ENCODE peak calls at places on chromosomes 13 and 19, in ten cellular contexts. Y, L, A, U, I, K, Z, N, T and P are unnamed samples.

GRCh38 chr19:24029941-24030636 is 56.9 kb upstream of the ZNF254 start:
- DNase-seq in Y (no peak), L (no peak), A (no peak), U (no peak), I (no peak), K (no peak), Z (no peak), N (no peak), T (no peak), P (no peak)

GRCh38 chr19:21317821-21318220 is 11.4 kb downstream of the ZNF708 start:
- DNase-seq in Y (no peak), L (no peak), A (no peak), U (no peak), I (no peak), K (no peak), Z (no peak), N (no peak), T (no peak), P (no peak)

GRCh38 chr19:33444993-33445751 is 71.7 kb downstream of the CEBPG start:
- DNase-seq in Y (no peak), L (no peak), A (no peak), U (no peak), I (peak; percentile 11), K (no peak), Z (peak; percentile 44), N (peak; percentile 60), T (no peak), P (no peak)

GRCh38 chr19:15297416-15298224 is 34.7 kb downstream of the BRD4 start:
- DNase-seq in Y (peak; percentile 22), L (no peak), A (peak; percentile 52), U (no peak), I (no peak), K (peak; percentile 78), Z (peak; percentile 83), N (peak; percentile 71), T (peak; percentile 75), P (no peak)

GRCh38 chr19:55118401-55118991 is 1.1 kb upstream of the PPP1R12C start:
- DNase-seq in Y (peak; percentile 31), L (peak; percentile 80), A (no peak), U (peak; percentile 41), I (peak; percentile 65), K (peak; percentile 55), Z (no peak), N (no peak), T (no peak), P (no peak)

GRCh38 chr13:90834700-90835099 is 512.8 kb upstream of the MIR17HG start:
- DNase-seq in Y (no peak), L (no peak), A (no peak), U (no peak), I (no peak), K (no peak), Z (no peak), N (no peak), T (no peak), P (no peak)

GRCh38 chr13:81487151-81487550 is 1146.2 kb upstream of the SPRY2 start:
- DNase-seq in Y (peak; percentile 13), L (no peak), A (no peak), U (no peak), I (no peak), K (peak; percentile 52), Z (no peak), N (no peak), T (no peak), P (no peak)

GRCh38 chr19:5567360-5567970 is at the start of gene TINCR:
- DNase-seq in Y (no peak), L (no peak), A (no peak), U (no peak), I (no peak), K (peak; percentile 56), Z (no peak), N (no peak), T (no peak), P (no peak)

GRCh38 chr13:45393941-45394570 is 24.1 kb downstream of the SLC25A30 start:
- DNase-seq in Y (peak; percentile 54), L (peak; percentile 50), A (no peak), U (peak; percentile 60), I (no peak), K (peak; percentile 74), Z (peak; percentile 54), N (peak; percentile 51), T (no peak), P (no peak)

GRCh38 chr13:34044041-34044440 is 226.1 kb downstream of the RFC3 start:
- DNase-seq in Y (no peak), L (no peak), A (no peak), U (no peak), I (no peak), K (no peak), Z (no peak), N (peak; percentile 82), T (peak; percentile 61), P (no peak)

GRCh38 chr19:18434411-18435184 is 3.3 kb downstream of the ISYNA1 start:
- DNase-seq in Y (no peak), L (no peak), A (no peak), U (no peak), I (no peak), K (no peak), Z (no peak), N (no peak), T (no peak), P (no peak)

GRCh38 chr19:16435238-16435911 is 36.4 kb downstream of the EPS15L1 start:
- DNase-seq in Y (no peak), L (no peak), A (peak; percentile 84), U (no peak), I (peak; percentile 40), K (no peak), Z (peak; percentile 98), N (peak; percentile 97), T (peak; percentile 87), P (no peak)

GRCh38 chr13:109249780-109250528 is 536.4 kb downstream of the IRS2 start:
- DNase-seq in Y (no peak), L (no peak), A (no peak), U (no peak), I (no peak), K (no peak), Z (no peak), N (no peak), T (no peak), P (no peak)

GRCh38 chr19:6820237-6820636 is 47.7 kb downstream of the VAV1 start:
- DNase-seq in Y (no peak), L (no peak), A (no peak), U (no peak), I (no peak), K (no peak), Z (no peak), N (no peak), T (no peak), P (no peak)

GRCh38 chr19:12828494-12828893 is 5.9 kb downstream of the RTBDN start:
- DNase-seq in Y (no peak), L (no peak), A (no peak), U (peak; percentile 40), I (no peak), K (peak; percentile 56), Z (no peak), N (no peak), T (no peak), P (no peak)

GRCh38 chr13:53200498-53201453 is 172.2 kb downstream of the OLFM4 start:
- DNase-seq in Y (peak; percentile 79), L (peak; percentile 43), A (no peak), U (no peak), I (peak; percentile 23), K (peak; percentile 89), Z (peak; percentile 1), N (peak; percentile 9), T (no peak), P (no peak)

GRCh38 chr13:32642316-32642715 is 56.1 kb downstream of the PDS5B start:
- DNase-seq in Y (no peak), L (no peak), A (no peak), U (no peak), I (no peak), K (no peak), Z (no peak), N (no peak), T (no peak), P (no peak)

GRCh38 chr19:13083627-13084026 is 19.0 kb downstream of the LYL1 start:
- DNase-seq in Y (no peak), L (no peak), A (no peak), U (no peak), I (no peak), K (no peak), Z (no peak), N (no peak), T (no peak), P (no peak)

GRCh38 chr19:49845433-49845832 is 5.5 kb upstream of the PTOV1 start:
- DNase-seq in Y (no peak), L (no peak), A (no peak), U (no peak), I (no peak), K (no peak), Z (peak; percentile 42), N (no peak), T (no peak), P (no peak)
- TF ChIP-seq CTCF in Y (no peak), L (no peak), A (no peak), U (no peak), I (no peak), K (no peak), Z (peak; percentile 5), N (peak; percentile 19), T (peak; percentile 3), P (no peak)

GRCh38 chr13:50276550-50276949 is 261.3 kb downstream of the KCNRG start:
- DNase-seq in Y (no peak), L (no peak), A (no peak), U (no peak), I (no peak), K (no peak), Z (no peak), N (no peak), T (no peak), P (no peak)
- H3K4me3 ChIP-seq in Y (no peak overlapping the region), L (no peak overlapping the region), A (no peak overlapping the region), U (no peak overlapping the region), I (no peak overlapping the region), K (no peak overlapping the region), Z (no peak overlapping the region), N (no peak overlapping the region), T (no peak overlapping the region), P (no peak overlapping the region)

DNA sequence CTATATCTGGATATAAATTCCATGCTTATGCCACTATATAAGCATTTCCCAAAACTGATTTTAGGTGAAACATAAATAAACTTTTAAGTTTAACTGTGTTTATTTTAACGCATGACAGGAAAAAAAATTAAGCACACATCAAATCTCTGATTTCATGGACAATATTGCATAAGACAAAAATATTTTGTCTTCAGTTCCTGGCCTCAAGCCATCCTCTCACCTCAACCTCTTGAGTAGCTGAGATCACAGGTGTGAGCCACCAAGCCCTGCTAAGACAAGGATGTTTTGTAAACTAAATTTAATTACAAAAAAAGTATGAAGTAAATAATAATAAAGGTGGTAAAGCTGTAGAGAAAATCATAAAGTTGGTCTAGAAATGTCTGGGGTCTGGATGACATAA is 734 bp upstream of the CEACAM6 start:
- DNase-seq in Y (no peak), L (no peak), A (no peak), U (no peak), I (no peak), K (no peak), Z (no peak), N (no peak), T (no peak), P (no peak)
- TF ChIP-seq CTCF in Y (no peak), L (no peak), A (no peak), U (no peak), I (no peak), K (no peak), Z (no peak), N (no peak), T (no peak), P (no peak)

DNA sequence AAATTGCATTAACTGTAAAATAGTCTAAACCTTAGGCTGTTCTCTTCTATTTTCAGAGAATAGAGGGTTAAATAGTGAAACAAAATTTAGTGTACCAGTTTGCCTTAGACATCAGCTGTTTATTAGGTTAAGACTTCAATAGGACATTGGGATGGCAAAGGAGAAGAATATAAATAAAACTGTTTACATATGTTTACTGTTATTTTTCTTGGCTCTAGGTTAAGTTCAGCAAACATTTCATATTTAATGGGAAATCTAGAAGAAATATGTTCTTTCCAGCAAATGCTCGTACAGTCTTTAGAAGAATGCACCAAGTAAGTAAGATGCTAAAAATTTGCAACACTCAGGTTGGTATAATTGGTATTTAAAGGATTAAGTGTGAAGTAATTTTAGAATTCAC is 76.5 kb upstream of the TEX29 start:
- DNase-seq in Y (no peak), L (no peak), A (no peak), U (no peak), I (no peak), K (no peak), Z (no peak), N (no peak), T (no peak), P (no peak)
- H3K4me3 ChIP-seq in Y (no peak overlapping the region), L (no peak overlapping the region), A (no peak overlapping the region), U (no peak overlapping the region), I (no peak overlapping the region), K (no peak overlapping the region), Z (no peak overlapping the region), N (no peak overlapping the region), T (no peak overlapping the region), P (no peak overlapping the region)